ENCODE peak calls at places on chromosomes 11 and 22, in ten cellular contexts. O is NCI-H1105 treated with DMSO at 0.1 percent for 48 hours; P is amniotic stem cell; F is activated naive CD8-positive, alpha-beta T cell treated with anti-CD3 and anti-CD28 coated beads, Interleukin-2, amount 50 U/mL, for 24 hours; N is fibroblast of gingiva; M is gastrocnemius medialis; L is smooth muscle cell of the brain vasculature; D is AG04449; S is naive B cell; C is cardiac fibroblast. T is an unnamed sample.

GRCh38 chr11:87137711-87138110 is 100.0 kb downstream of the TMEM135 start:
- DNase-seq in O (no peak), P (no peak), F (no peak), N (peak), M (no peak), L (no peak), D (peak), S (no peak), C (no peak), T (no peak)

GRCh38 chr11:57527056-57527631 is 3.4 kb downstream of the TIMM10 start:
- DNase-seq in O (peak), P (no peak), F (peak), N (peak), M (no peak), L (no peak), D (no peak), S (peak), C (peak), T (peak)

GRCh38 chr11:126405374-126405773 is 49.9 kb downstream of the ST3GAL4 start:
- DNase-seq in O (no peak), P (no peak), F (no peak), N (no peak), M (no peak), L (no peak), D (no peak), S (no peak), C (no peak), T (no peak)

GRCh38 chr11:9397746-9398680 is 13.6 kb downstream of the IPO7 start:
- DNase-seq in O (no peak), P (no peak), F (no peak), N (peak), M (no peak), L (no peak), D (no peak), S (no peak), C (no peak), T (no peak)

GRCh38 chr22:23722724-23723123 is 28.2 kb downstream of the ZNF70 start:
- DNase-seq in O (no peak), P (no peak), F (no peak), N (no peak), M (no peak), L (no peak), D (no peak), S (no peak), C (no peak), T (no peak)

GRCh38 chr11:62450543-62451242 is 31.9 kb downstream of the SCGB1A1 start:
- DNase-seq in O (no peak), P (no peak), F (no peak), N (no peak), M (no peak), L (no peak), D (no peak), S (no peak), C (no peak), T (no peak)

GRCh38 chr11:122202951-122203456 is 87.0 kb upstream of the BLID start:
- DNase-seq in O (peak), P (no peak), F (peak), N (peak), M (peak), L (no peak), D (no peak), S (peak), C (peak), T (peak)

GRCh38 chr22:32020117-32020516 is 22.9 kb upstream of the SLC5A1 start:
- DNase-seq in O (no peak), P (no peak), F (no peak), N (peak), M (no peak), L (peak), D (peak), S (no peak), C (peak), T (no peak)

GRCh38 chr11:42407379-42407778 is 904.4 kb upstream of the API5 start:
- DNase-seq in O (peak), P (no peak), F (no peak), N (no peak), M (no peak), L (no peak), D (no peak), S (no peak), C (peak), T (peak)

GRCh38 chr11:65945430-65945911 is at the start of gene TSGA10IP:
- DNase-seq in O (no peak), P (no peak), F (no peak), N (no peak), M (no peak), L (no peak), D (no peak), S (no peak), C (no peak), T (no peak)

GRCh38 chr22:23376256-23376655 is 195.9 kb downstream of the BCR start:
- DNase-seq in O (no peak), P (no peak), F (peak), N (no peak), M (no peak), L (no peak), D (no peak), S (no peak), C (peak), T (no peak)

GRCh38 chr11:111531687-111532364 is 8.7 kb upstream of the LAYN start:
- DNase-seq in O (no peak), P (peak), F (peak), N (peak), M (no peak), L (peak), D (peak), S (no peak), C (peak), T (no peak)

GRCh38 chr11:107044503-107044902 is 26.2 kb upstream of the GUCY1A2 start:
- DNase-seq in O (no peak), P (no peak), F (no peak), N (no peak), M (no peak), L (no peak), D (no peak), S (no peak), C (peak), T (no peak)

GRCh38 chr11:65811764-65812475 is 21.8 kb upstream of the SNX32 start:
- DNase-seq in O (no peak), P (no peak), F (no peak), N (no peak), M (no peak), L (no peak), D (no peak), S (no peak), C (peak), T (peak)

GRCh38 chr11:111734383-111735261 is 31.6 kb downstream of the PPP2R1B start:
- DNase-seq in O (no peak), P (no peak), F (no peak), N (peak), M (no peak), L (no peak), D (no peak), S (no peak), C (no peak), T (no peak)

GRCh38 chr11:71420455-71421241 is 27.5 kb downstream of the DHCR7 start:
- DNase-seq in O (peak), P (no peak), F (peak), N (peak), M (no peak), L (no peak), D (no peak), S (peak), C (peak), T (peak)

GRCh38 chr11:103668859-103669258 is 367.6 kb upstream of the DDI1 start:
- DNase-seq in O (no peak), P (no peak), F (no peak), N (no peak), M (no peak), L (no peak), D (no peak), S (no peak), C (no peak), T (no peak)

GRCh38 chr11:67355794-67356550 is 2.6 kb upstream of the POLD4 start:
- DNase-seq in O (no peak), P (no peak), F (no peak), N (no peak), M (no peak), L (no peak), D (no peak), S (no peak), C (no peak), T (no peak)

GRCh38 chr11:8832571-8833260 is 78.3 kb upstream of the AKIP1 start:
- DNase-seq in O (no peak), P (no peak), F (peak), N (peak), M (no peak), L (no peak), D (no peak), S (peak), C (peak), T (peak)

T was measured in NCI-H524.